ENCODE peak calls at places on chromosomes 6 and 20, in four cellular contexts. T is Kasumi-1, J is head of caudate nucleus, F is T-helper 1 cell. C is an unnamed sample.

GRCh38 chr20:51937780-51938179 is 135.5 kb upstream of the SALL4 start:
- DNase-seq in T (no peak), J (no peak), F (no peak), C (no peak)

GRCh38 chr6:34305982-34306702 is 57.3 kb upstream of the SMIM29 start:
- DNase-seq in T (no peak), J (no peak), F (no peak), C (no peak)

GRCh38 chr6:51893356-51893755 is 194.1 kb downstream of the PKHD1 start:
- DNase-seq in T (no peak), J (no peak), F (no peak), C (no peak)

GRCh38 chr20:61728326-61728725 is 337.4 kb downstream of the TAF4 start:
- DNase-seq in T (no peak), J (no peak), F (no peak), C (no peak)

GRCh38 chr6:110609101-110609500 is 132.7 kb upstream of the SLC22A16 start:
- DNase-seq in T (no peak), J (peak; percentile 29), F (no peak), C (no peak)

GRCh38 chr6:129440691-129441090 is 269.3 kb downstream of the ARHGAP18 start:
- DNase-seq in T (no peak), J (no peak), F (no peak), C (no peak)

GRCh38 chr20:1535420-1536175 is 21.9 kb downstream of the SIRPD start:
- DNase-seq in T (no peak), J (no peak), F (no peak), C (no peak)

GRCh38 chr6:28802417-28803336 is 121.1 kb downstream of the TRIM27 start:
- DNase-seq in T (no peak), J (no peak), F (no peak), C (no peak)

GRCh38 chr6:41162687-41163418 is at the start of gene TREM2:
- DNase-seq in T (peak; percentile 5), J (peak; percentile 20), F (no peak), C (no peak)

GRCh38 chr20:37313546-37314091 is 24.2 kb downstream of the MANBAL start:
- DNase-seq in T (no peak), J (no peak), F (no peak), C (no peak)

GRCh38 chr20:5797843-5798462 is 47.8 kb downstream of the SHLD1 start:
- DNase-seq in T (no peak), J (no peak), F (no peak), C (no peak)

GRCh38 chr6:2436391-2437154 is 191.2 kb upstream of the GMDS start:
- DNase-seq in T (no peak), J (no peak), F (no peak), C (no peak)

GRCh38 chr6:105364243-105364642 is 38.6 kb downstream of the PREP start:
- DNase-seq in T (peak; percentile 84), J (no peak), F (no peak), C (no peak)

GRCh38 chr20:51417745-51418529 is 124.6 kb downstream of the NFATC2 start:
- DNase-seq in T (no peak), J (peak; percentile 28), F (peak; percentile 50), C (no peak)

GRCh38 chr6:97925504-97925903 is 642.5 kb upstream of the MMS22L start:
- DNase-seq in T (no peak), J (no peak), F (no peak), C (peak; percentile 7)

GRCh38 chr20:60054716-60055371 is 96.6 kb downstream of the CDH26 start:
- DNase-seq in T (peak; percentile 68), J (no peak), F (no peak), C (no peak)

GRCh38 chr6:31792741-31793140 is 2.8 kb downstream of the VARS1 start:
- DNase-seq in T (no peak), J (no peak), F (no peak), C (no peak)

GRCh38 chr6:87822011-87822410 is 120.0 kb upstream of the AKIRIN2 start:
- DNase-seq in T (no peak), J (no peak), F (no peak), C (no peak)

GRCh38 chr20:43959079-43959919 is 44.6 kb downstream of the TOX2 start:
- DNase-seq in T (no peak), J (no peak), F (peak; percentile 66), C (no peak)

GRCh38 chr20:4901031-4901818 is 100.1 kb downstream of the SLC23A2 start:
- DNase-seq in T (no peak), J (no peak), F (no peak), C (no peak)

GRCh38 chr20:48807586-48808381 is 20.0 kb downstream of the PREX1 start:
- DNase-seq in T (no peak), J (no peak), F (no peak), C (no peak)

GRCh38 chr20:54017846-54018245 is 52.5 kb downstream of the BCAS1 start:
- DNase-seq in T (no peak), J (no peak), F (peak; percentile 39), C (no peak)

GRCh38 chr6:167091149-167092107 is 31.5 kb upstream of the CCR6 start:
- DNase-seq in T (peak; percentile 71), J (no peak), F (no peak), C (no peak)

GRCh38 chr6:5638666-5639065 is 368.1 kb downstream of the NRN1 start:
- DNase-seq in T (no peak), J (peak; percentile 54), F (no peak), C (no peak)

GRCh38 chr20:53281557-53282117 is 309.5 kb downstream of the TSHZ2 start:
- DNase-seq in T (no peak), J (no peak), F (no peak), C (no peak)

GRCh38 chr6:108133594-108134179 is 32.1 kb upstream of the NR2E1 start:
- DNase-seq in T (no peak), J (peak; percentile 69), F (no peak), C (no peak)

GRCh38 chr6:135667694-135668455 is 170.3 kb upstream of the AHI1 start:
- DNase-seq in T (no peak), J (peak; percentile 24), F (no peak), C (no peak)